ENCODE peak calls at places on chromosomes 4 and X, in five cellular contexts. H is GM03348; C is CD4-positive, alpha-beta T cell; M is upper lobe of right lung; E is SK-N-SH. W is an unnamed sample.

GRCh38 chr4:7390366-7390765 is 44.4 kb downstream of the PSAPL1 start:
- DNase-seq in E (peak), H (no peak), C (no peak), M (no peak), W (no peak)

GRCh38 chr4:158799013-158799770 is 30.4 kb downstream of the FNIP2 start:
- DNase-seq in E (no peak), H (no peak), C (no peak), M (no peak), W (no peak)

GRCh38 chrX:2351999-2352995 is 148.5 kb downstream of the DHRSX start:
- DNase-seq in C (no peak), M (no peak), E (no peak), H (peak), W (no peak)

GRCh38 chrX:45697591-45697990 is 496.9 kb upstream of the DIPK2B start:
- DNase-seq in E (no peak), H (peak), M (no peak), C (no peak), W (no peak)

GRCh38 chrX:330726-331144 is 12.1 kb upstream of the GTPBP6 start:
- DNase-seq in M (no peak), C (no peak), H (no peak), E (peak), W (no peak)

GRCh38 chrX:73562986-73563739 is at the start of gene CHIC1:
- DNase-seq in M (peak), H (peak), E (peak), C (peak), W (peak)

GRCh38 chr4:82491251-82491960 is 61.0 kb downstream of the ENOPH1 start:
- DNase-seq in M (no peak), H (no peak), C (no peak), E (no peak), W (no peak)

GRCh38 chr4:47717173-47717572 is 120.7 kb downstream of the CORIN start:
- DNase-seq in E (no peak), M (no peak), H (no peak), C (no peak), W (no peak)

GRCh38 chr4:8106451-8107025 is 52.1 kb downstream of the ABLIM2 start:
- DNase-seq in E (no peak), C (no peak), M (no peak), H (no peak), W (no peak)

GRCh38 chr4:165668694-165669093 is 204.3 kb upstream of the TLL1 start:
- DNase-seq in C (no peak), H (peak), M (no peak), E (no peak), W (no peak)

GRCh38 chr4:174423257-174423944 is 98.9 kb downstream of the HPGD start:
- DNase-seq in M (no peak), H (peak), E (no peak), C (no peak), W (no peak)

GRCh38 chr4:25106363-25107151 is 53.7 kb downstream of the SEPSECS start:
- DNase-seq in C (no peak), E (no peak), H (no peak), M (no peak), W (no peak)

GRCh38 chr4:56261027-56261426 is 126.3 kb downstream of the AASDH start:
- DNase-seq in H (no peak), E (no peak), C (no peak), M (no peak), W (no peak)

GRCh38 chrX:96407043-96407442 is 277.6 kb upstream of the DIAPH2 start:
- DNase-seq in M (no peak), E (no peak), C (no peak), H (peak), W (no peak)

GRCh38 chr4:10587697-10588096 is 96.9 kb downstream of the CLNK start:
- DNase-seq in C (no peak), M (no peak), E (no peak), H (no peak), W (no peak)

GRCh38 chr4:26206981-26207380 is 113.8 kb upstream of the RBPJ start:
- DNase-seq in E (no peak), C (no peak), H (no peak), M (no peak), W (peak)

GRCh38 chrX:132568291-132568690 is 79.5 kb upstream of the MBNL3 start:
- DNase-seq in H (no peak), E (no peak), M (no peak), C (no peak), W (no peak)

GRCh38 chr4:87092389-87093141 is 127.9 kb downstream of the KLHL8 start:
- DNase-seq in C (no peak), M (peak), H (peak), E (peak), W (peak)

GRCh38 chr4:26342328-26343040 is 21.7 kb downstream of the RBPJ start:
- DNase-seq in C (no peak), H (peak), E (no peak), M (no peak), W (no peak)

GRCh38 chr4:95267081-95267480 is 281.7 kb downstream of the UNC5C start:
- DNase-seq in H (peak), E (no peak), M (no peak), C (no peak), W (no peak)

GRCh38 chr4:158721680-158722079 is 1.5 kb downstream of the PPID start:
- DNase-seq in M (no peak), C (no peak), E (no peak), H (no peak), W (no peak)

GRCh38 chr4:41611881-41612871 is 74.2 kb downstream of the LIMCH1 start:
- DNase-seq in M (no peak), C (no peak), E (peak), H (peak), W (no peak)

GRCh38 chrX:44415639-44416386 is 72.3 kb upstream of the EFHC2 start:
- DNase-seq in H (no peak), E (no peak), C (no peak), M (no peak), W (no peak)

GRCh38 chrX:114626323-114626722 is 42.4 kb downstream of the HTR2C start:
- DNase-seq in C (no peak), H (peak), E (peak), M (no peak), W (no peak)

GRCh38 chr4:113467581-113467980 is 294.0 kb downstream of the CAMK2D start:
- DNase-seq in M (no peak), C (no peak), E (no peak), H (peak), W (no peak)

GRCh38 chrX:80576815-80577533 is 156.7 kb downstream of the TENT5D start:
- DNase-seq in E (no peak), C (no peak), M (no peak), H (no peak), W (no peak)

GRCh38 chr4:69120869-69121268 is 24.6 kb downstream of the UGT2B7 start:
- DNase-seq in M (no peak), E (no peak), H (no peak), C (no peak), W (no peak)

GRCh38 chrX:123475068-123475724 is 257.7 kb downstream of the THOC2 start:
- DNase-seq in C (no peak), H (no peak), E (no peak), M (no peak), W (no peak)

GRCh38 chr4:148514581-148514980 is 72.4 kb upstream of the NR3C2 start:
- DNase-seq in H (no peak), E (no peak), C (no peak), M (no peak), W (no peak)

GRCh38 chrX:132877954-132878536 is 80.4 kb downstream of the HS6ST2 start:
- DNase-seq in E (no peak), H (no peak), C (no peak), M (no peak), W (no peak)

GRCh38 chr4:20641971-20642370 is 58.3 kb upstream of the PACRGL start:
- DNase-seq in C (no peak), M (no peak), E (no peak), H (no peak), W (no peak)